ENCODE peak calls at places on chromosomes 4 and X, in six cellular contexts. F is neural crest cell, M is Peyer's patch, R is epithelial cell of esophagus, K is iris pigment epithelial cell, X is NCI-H2171. Y is an unnamed sample.

GRCh38 chrX:41923925-41924693 is 755 bp upstream of the CASK start:
- DNase-seq in X (peak; percentile 22), F (no peak), K (peak; percentile 27), M (peak; percentile 67), R (peak; percentile 74), Y (peak; percentile 42)

GRCh38 chrX:116961872-116962582 is 499.3 kb upstream of the CT83 start:
- DNase-seq in X (no peak), K (peak; percentile 23), M (no peak), R (peak; percentile 9), F (no peak), Y (no peak)

GRCh38 chrX:49079489-49080428 is at the start of gene WDR45:
- DNase-seq in K (peak; percentile 73), R (peak; percentile 65), F (peak; percentile 29), M (peak; percentile 87), X (peak; percentile 27), Y (peak; percentile 58)

GRCh38 chr4:133856736-133857355 is 344.7 kb downstream of the PABPC4L start:
- DNase-seq in F (no peak), M (no peak), R (no peak), K (no peak), X (no peak), Y (no peak)

GRCh38 chr4:158667651-158668198 is 4.0 kb downstream of the C4orf46 start:
- DNase-seq in R (peak; percentile 26), M (no peak), F (peak; percentile 16), K (peak; percentile 52), X (no peak), Y (no peak)

GRCh38 chr4:119940557-119940956 is 126.1 kb downstream of the MAD2L1 start:
- DNase-seq in X (no peak), M (no peak), F (no peak), K (no peak), R (no peak), Y (no peak)

GRCh38 chrX:150224676-150225075 is 138.4 kb upstream of the MAMLD1 start:
- DNase-seq in K (no peak), X (no peak), R (no peak), M (no peak), F (no peak), Y (no peak)

GRCh38 chr4:154707877-154708276 is 35.9 kb upstream of the LRAT start:
- DNase-seq in R (peak; percentile 85), F (no peak), X (no peak), K (no peak), M (no peak), Y (no peak)

GRCh38 chr4:140293979-140294378 is 79.5 kb upstream of the SCOC start:
- DNase-seq in F (no peak), M (no peak), X (no peak), K (no peak), R (no peak), Y (no peak)

GRCh38 chr4:151998723-151999122 is 237.9 kb upstream of the GATB start:
- DNase-seq in M (no peak), K (no peak), R (no peak), X (no peak), F (no peak), Y (no peak)

GRCh38 chr4:119299221-119300071 is 22.5 kb downstream of the FABP2 start:
- DNase-seq in X (no peak), M (peak; percentile 53), K (peak; percentile 32), F (no peak), R (peak; percentile 40), Y (peak; percentile 9)

GRCh38 chrX:15128838-15129237 is 141.0 kb downstream of the ASB9 start:
- DNase-seq in X (no peak), F (no peak), R (peak; percentile 22), K (no peak), M (no peak), Y (no peak)

GRCh38 chr4:74109116-74109791 is 10.3 kb upstream of the CXCL2 start:
- DNase-seq in X (no peak), R (peak; percentile 98), K (peak; percentile 99), M (peak; percentile 52), F (no peak), Y (no peak)

GRCh38 chr4:42570221-42570620 is 86.7 kb downstream of the ATP8A1 start:
- DNase-seq in F (no peak), M (no peak), X (no peak), K (no peak), R (no peak), Y (no peak)

GRCh38 chr4:142242156-142242555 is 603.9 kb downstream of the INPP4B start:
- DNase-seq in X (no peak), M (no peak), R (no peak), F (no peak), K (no peak), Y (no peak)

GRCh38 chrX:43969504-43970501 is 3.4 kb downstream of the NDP start:
- DNase-seq in K (peak; percentile 70), X (no peak), M (no peak), F (no peak), R (peak; percentile 2), Y (no peak)

GRCh38 chrX:66915893-66916292 is 277.0 kb upstream of the EDA2R start:
- DNase-seq in R (peak; percentile 1), K (no peak), F (no peak), M (no peak), X (no peak), Y (no peak)

GRCh38 chrX:57906790-57907189 is 3.5 kb downstream of the ZXDA start:
- DNase-seq in X (no peak), R (no peak), M (no peak), K (peak; percentile 75), F (no peak), Y (no peak)

GRCh38 chrX:130828641-130829040 is 74.4 kb downstream of the ENOX2 start:
- DNase-seq in F (no peak), K (no peak), M (no peak), R (no peak), X (no peak), Y (no peak)

GRCh38 chr4:94171616-94172015 is 36.0 kb upstream of the SMARCAD1 start:
- DNase-seq in M (no peak), R (no peak), K (peak; percentile 22), X (no peak), F (no peak), Y (no peak)

GRCh38 chrX:106631615-106632014 is 19.8 kb downstream of the RADX start:
- DNase-seq in M (no peak), X (no peak), K (no peak), F (no peak), R (no peak), Y (no peak)

GRCh38 chrX:15299945-15300851 is 15.2 kb downstream of the ASB11 start:
- DNase-seq in M (no peak), F (peak; percentile 14), X (peak; percentile 12), R (peak; percentile 8), K (peak; percentile 18), Y (no peak)

GRCh38 chrX:22325091-22325490 is 52.4 kb downstream of the CBLL2 start:
- DNase-seq in X (no peak), F (no peak), K (peak; percentile 61), M (no peak), R (no peak), Y (no peak)

GRCh38 chr4:3791910-3792542 is 25.8 kb downstream of the ADRA2C start:
- DNase-seq in K (peak; percentile 17), F (peak; percentile 67), R (peak; percentile 23), X (no peak), M (no peak), Y (no peak)

GRCh38 chr4:155734065-155734464 is 24.8 kb upstream of the GUCY1B1 start:
- DNase-seq in M (no peak), R (no peak), X (no peak), K (peak; percentile 80), F (no peak), Y (no peak)

GRCh38 chrX:71543316-71543715 is 10.4 kb downstream of the OGT start:
- DNase-seq in X (no peak), R (peak; percentile 95), M (no peak), F (no peak), K (peak; percentile 84), Y (no peak)

GRCh38 chr4:93147524-93148212 is 680.9 kb upstream of the ATOH1 start:
- DNase-seq in R (no peak), F (no peak), M (no peak), K (no peak), X (peak; percentile 77), Y (no peak)

GRCh38 chr4:1047106-1047975 is 35.9 kb downstream of the FGFRL1 start:
- DNase-seq in F (no peak), K (peak; percentile 24), X (no peak), M (peak; percentile 53), R (no peak), Y (no peak)

GRCh38 chrX:123742440-123742839 is 9.6 kb upstream of the THOC2 start:
- DNase-seq in M (no peak), K (no peak), R (no peak), X (no peak), F (no peak), Y (no peak)

GRCh38 chr4:144732584-144733130 is 86.7 kb downstream of the HHIP start:
- DNase-seq in M (no peak), X (no peak), F (no peak), K (peak; percentile 7), R (peak; percentile 24), Y (no peak)

GRCh38 chr4:145907363-145907762 is 31.3 kb downstream of the ZNF827 start:
- DNase-seq in F (no peak), M (no peak), X (no peak), K (no peak), R (no peak), Y (no peak)

GRCh38 chr4:61200991-61201526 is 933 bp downstream of the ADGRL3 start:
- DNase-seq in X (no peak), F (peak; percentile 41), R (peak; percentile 43), M (peak; percentile 37), K (peak; percentile 23), Y (no peak)

GRCh38 chr4:82851902-82852750 is 38.8 kb downstream of the SEC31A start:
- DNase-seq in K (peak; percentile 50), X (no peak), F (no peak), M (no peak), R (peak; percentile 42), Y (peak; percentile 57)

GRCh38 chr4:39698424-39699009 is 581 bp downstream of the UBE2K start:
- DNase-seq in M (peak; percentile 75), K (peak; percentile 29), R (peak; percentile 47), F (peak; percentile 52), X (no peak), Y (peak; percentile 40)

GRCh38 chr4:48778431-48779094 is 1.5 kb downstream of the FRYL start:
- DNase-seq in K (peak; percentile 87), M (no peak), R (peak; percentile 70), F (no peak), X (no peak), Y (peak; percentile 13)

GRCh38 chr4:152679414-152680281 is at the start of gene TMEM154:
- DNase-seq in R (peak; percentile 98), X (no peak), K (peak; percentile 91), F (peak; percentile 54), M (peak; percentile 91), Y (peak; percentile 60)

GRCh38 chrX:69138512-69138911 is 26.7 kb downstream of the PJA1 start:
- DNase-seq in M (no peak), F (no peak), X (no peak), K (no peak), R (no peak), Y (no peak)

GRCh38 chrX:79592259-79592658 is 225.1 kb upstream of the ITM2A start:
- DNase-seq in R (no peak), M (no peak), F (no peak), K (no peak), X (no peak), Y (no peak)

Y was measured in T-helper 1 cell.